ENCODE peak calls at places on chromosomes 13 and 19, in four cellular contexts. K, C, Z and R are unnamed samples.

GRCh38 chr13:98691360-98691759 is 61.1 kb downstream of the SLC15A1 start:
- DNase-seq in Z (no peak), C (no peak), K (no peak), R (no peak)

GRCh38 chr13:113493315-113493951 is 2.9 kb upstream of the DCUN1D2 start:
- DNase-seq in K (no peak), Z (no peak), C (peak), R (no peak)

GRCh38 chr13:26742691-26743358 is 17.8 kb downstream of the GPR12 start:
- DNase-seq in C (no peak), Z (no peak), K (no peak), R (no peak)

GRCh38 chr19:10339380-10339960 is at the start of gene ICAM3:
- DNase-seq in Z (no peak), K (no peak), C (no peak), R (no peak)

GRCh38 chr19:46529622-46530451 is 34.2 kb upstream of the PNMA8B start:
- DNase-seq in C (peak), Z (peak), K (peak), R (no peak)

GRCh38 chr19:6086081-6086858 is 24.0 kb downstream of the RFX2 start:
- DNase-seq in C (no peak), K (no peak), Z (no peak), R (no peak)

GRCh38 chr13:35858665-35859064 is 272.5 kb downstream of the DCLK1 start:
- DNase-seq in C (no peak), K (no peak), Z (no peak), R (no peak)

GRCh38 chr13:33634526-33635111 is 183.3 kb upstream of the RFC3 start:
- DNase-seq in Z (peak), K (no peak), C (no peak), R (no peak)

GRCh38 chr19:20660473-20660872 is 898 bp downstream of the ZNF626 start:
- DNase-seq in Z (no peak), C (no peak), K (no peak), R (no peak)

GRCh38 chr13:51303063-51303552 is 36.4 kb upstream of the SERPINE3 start:
- DNase-seq in C (no peak), K (no peak), Z (no peak), R (no peak)

GRCh38 chr19:14369399-14370168 is 11.7 kb upstream of the ADGRE5 start:
- DNase-seq in C (no peak), K (no peak), Z (no peak), R (peak)

GRCh38 chr19:48866692-48867091 is 1.7 kb downstream of the PLEKHA4 start:
- DNase-seq in C (no peak), Z (no peak), K (peak), R (no peak)

GRCh38 chr13:100543872-100544602 is 44.6 kb downstream of the GGACT start:
- DNase-seq in C (no peak), K (peak), Z (no peak), R (peak)

GRCh38 chr13:50735071-50735470 is 108.4 kb downstream of the DLEU7 start:
- DNase-seq in C (no peak), K (no peak), Z (no peak), R (no peak)

GRCh38 chr19:20078696-20079095 is 896 bp downstream of the ZNF90 start:
- DNase-seq in C (peak), Z (no peak), K (no peak), R (peak)

GRCh38 chr13:44165895-44166496 is 207.6 kb upstream of the SERP2 start:
- DNase-seq in K (no peak), C (no peak), Z (no peak), R (no peak)

GRCh38 chr13:33281951-33282595 is 3.5 kb downstream of the STARD13 start:
- DNase-seq in Z (no peak), K (no peak), C (no peak), R (no peak)

GRCh38 chr13:19606737-19607136 is 26.7 kb upstream of the MPHOSPH8 start:
- DNase-seq in Z (no peak), C (no peak), K (no peak), R (no peak)

GRCh38 chr13:20667857-20668256 is 35.6 kb upstream of the IL17D start:
- DNase-seq in C (no peak), K (no peak), Z (no peak), R (no peak)

GRCh38 chr13:113621046-113621445 is 36.5 kb downstream of the TFDP1 start:
- DNase-seq in Z (peak), C (no peak), K (no peak), R (peak)

GRCh38 chr19:15507068-15508034 is 974 bp upstream of the CYP4F22 start:
- DNase-seq in Z (no peak), C (no peak), K (no peak), R (peak)

GRCh38 chr13:49116873-49117272 is 103.3 kb upstream of the MLNR start:
- DNase-seq in K (no peak), Z (no peak), C (no peak), R (no peak)

GRCh38 chr13:51644649-51645048 is 60.4 kb downstream of the WDFY2 start:
- DNase-seq in K (no peak), C (no peak), Z (no peak), R (no peak)

GRCh38 chr13:49858183-49858856 is 65.8 kb upstream of the KPNA3 start:
- DNase-seq in C (peak), K (no peak), Z (no peak), R (no peak)

GRCh38 chr19:18513868-18514267 is 8.0 kb downstream of the ELL start:
- DNase-seq in K (no peak), Z (no peak), C (no peak), R (no peak)

GRCh38 chr13:100564444-100565223 is 24.0 kb downstream of the GGACT start:
- DNase-seq in K (no peak), C (no peak), Z (no peak), R (no peak)

GRCh38 chr19:12513531-12514061 is 29.0 kb upstream of the ZNF709 start:
- DNase-seq in K (no peak), Z (peak), C (no peak), R (peak)

GRCh38 chr19:40921005-40921897 is 39.2 kb upstream of the CYP2A7 start:
- DNase-seq in K (no peak), C (peak), Z (no peak), R (no peak)

GRCh38 chr19:18895828-18896341 is at the start of gene CERS1:
- DNase-seq in K (no peak), C (no peak), Z (no peak), R (no peak)

GRCh38 chr13:46757640-46758039 is 39.3 kb downstream of the ESD start:
- DNase-seq in K (no peak), C (no peak), Z (no peak), R (no peak)

GRCh38 chr19:18859676-18860301 is 28.0 kb downstream of the UPF1 start:
- DNase-seq in C (no peak), Z (no peak), K (no peak), R (no peak)

GRCh38 chr19:48480476-48481190 is 11.5 kb downstream of the CYTH2 start:
- DNase-seq in C (no peak), K (no peak), Z (peak), R (no peak)

GRCh38 chr13:63208811-63209210 is 1793.2 kb upstream of the PCDH20 start:
- DNase-seq in Z (no peak), K (no peak), C (no peak), R (no peak)

GRCh38 chr19:58021541-58022282 is 12.1 kb upstream of the ZSCAN1 start:
- DNase-seq in Z (no peak), C (peak), K (no peak), R (no peak)

GRCh38 chr19:47682939-47683338 is 30.3 kb upstream of the EHD2 start:
- DNase-seq in C (no peak), Z (peak), K (no peak), R (no peak)

GRCh38 chr13:94322925-94323324 is 156.6 kb downstream of the DCT start:
- DNase-seq in Z (no peak), K (no peak), C (no peak), R (no peak)

GRCh38 chr13:99892866-99893504 is 78.6 kb downstream of the ZIC5 start:
- DNase-seq in C (no peak), Z (no peak), K (no peak), R (no peak)

GRCh38 chr13:43136940-43137574 is 113.7 kb downstream of the DNAJC15 start:
- DNase-seq in C (no peak), Z (no peak), K (no peak), R (no peak)

GRCh38 chr13:110238795-110239194 is 68.2 kb downstream of the COL4A1 start:
- DNase-seq in Z (peak), K (no peak), C (no peak), R (no peak)
- H3K27ac ChIP-seq in Z (peak), K (peak), C (peak), R (peak)

GRCh38 chr19:681029-681626 is 4.9 kb downstream of the FSTL3 start:
- DNase-seq in Z (peak), C (peak), K (peak), R (peak)
- H3K27ac ChIP-seq in Z (peak), C (peak), K (peak), R (peak)

DNA sequence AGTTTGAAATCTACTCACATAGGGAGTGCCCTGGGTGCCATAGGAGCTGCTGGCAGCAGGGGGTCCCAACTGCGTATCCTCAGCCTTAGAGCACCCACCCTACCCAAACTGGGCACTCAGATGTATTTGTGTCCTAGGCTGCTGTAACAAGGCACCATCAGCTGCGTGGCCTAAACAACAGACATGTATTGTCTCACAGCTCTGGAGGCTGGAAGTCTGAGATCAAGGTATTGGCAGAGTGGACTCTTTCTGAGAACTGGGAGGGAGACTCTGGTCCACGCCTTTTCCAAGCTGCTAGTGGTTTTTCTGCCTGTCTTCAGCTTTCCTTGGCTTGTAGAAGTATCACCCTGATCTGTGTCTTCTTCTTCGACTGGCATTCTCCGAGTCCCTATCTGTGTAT is 83.6 kb downstream of the FGF14 start:
- DNase-seq in Z (no peak), K (no peak), C (no peak), R (peak)
- H3K27ac ChIP-seq in Z (peak), K (peak), C (no peak), R (no peak)

GRCh38 chr13:60134376-60134775 is 29.4 kb downstream of the DIAPH3 start:
- DNase-seq in C (no peak), Z (no peak), K (no peak), R (no peak)
- H3K27ac ChIP-seq in C (no peak), Z (no peak), K (no peak), R (no peak)

GRCh38 chr19:7522923-7523667 is 671 bp downstream of the MCOLN1 start:
- DNase-seq in Z (no peak), C (no peak), K (no peak), R (peak)
- H3K27ac ChIP-seq in Z (peak), C (peak), K (peak), R (no peak)

GRCh38 chr13:41352935-41353801 is 42.1 kb downstream of the NAA16 start:
- DNase-seq in C (no peak), Z (no peak), K (no peak), R (no peak)
- H3K27ac ChIP-seq in C (no peak), Z (no peak), K (no peak), R (no peak)

DNA sequence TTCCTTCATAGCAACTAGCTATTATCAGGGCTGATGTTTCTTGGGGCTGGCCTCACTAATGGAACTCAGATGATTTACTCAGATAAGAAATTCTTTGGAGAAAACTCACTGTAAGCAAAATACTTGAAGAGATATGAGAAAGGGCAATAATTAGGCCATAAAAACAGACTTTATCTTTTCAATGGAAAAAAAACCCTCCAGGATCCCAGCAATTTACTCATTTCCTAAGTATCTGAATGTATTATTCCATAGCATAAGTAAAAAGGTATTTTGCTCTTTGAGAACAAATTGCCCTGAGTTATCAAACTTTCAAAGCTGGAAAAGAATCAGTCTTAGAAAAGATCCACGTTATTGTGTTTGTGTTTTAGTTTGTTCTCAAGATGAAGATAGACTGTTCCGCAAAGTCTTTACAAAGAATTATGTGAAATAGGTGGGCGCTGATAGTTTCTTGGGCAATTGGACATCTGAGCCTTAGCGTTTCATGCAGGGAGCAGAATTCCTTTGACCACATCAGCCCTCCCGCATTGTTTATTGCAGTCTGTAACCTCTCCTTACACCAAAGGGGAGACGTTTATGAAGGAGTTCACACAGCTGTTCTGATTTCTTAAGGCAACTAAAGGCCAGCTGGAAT is 29.1 kb upstream of the CSNK1A1L start:
- DNase-seq in K (no peak), Z (no peak), C (no peak), R (no peak)
- H3K27ac ChIP-seq in K (no peak), Z (no peak), C (no peak), R (no peak)